ENCODE peak calls at places on chromosome 1, in six cellular contexts. R is IMR-90, O is colonic mucosa, U is psoas muscle, A is lower lobe of right lung, Q is OCI-LY7. W is an unnamed sample.

GRCh38 chr1:30981172-30981571 is 72.6 kb upstream of the SDC3 start:
- DNase-seq in R (no peak), O (no peak), U (no peak), A (no peak), Q (no peak), W (no peak)

GRCh38 chr1:95369985-95370670 is 136.1 kb downstream of the RWDD3 start:
- DNase-seq in R (no peak), O (no peak), U (no peak), A (no peak), Q (no peak), W (no peak)

GRCh38 chr1:217393901-217394300 is 237.0 kb downstream of the GPATCH2 start:
- DNase-seq in R (no peak), O (no peak), U (no peak), A (no peak), Q (no peak), W (no peak)

GRCh38 chr1:15618685-15619525 is 1.6 kb downstream of the DDI2 start:
- DNase-seq in R (peak), O (peak), U (no peak), A (no peak), Q (no peak), W (no peak)

GRCh38 chr1:159937014-159937750 is 8.2 kb downstream of the IGSF9 start:
- DNase-seq in R (no peak), O (peak), U (no peak), A (no peak), Q (peak), W (no peak)

GRCh38 chr1:115811140-115811828 is 29.6 kb downstream of the NHLH2 start:
- DNase-seq in R (no peak), O (peak), U (no peak), A (peak), Q (no peak), W (no peak)

GRCh38 chr1:145855426-145855948 is 3.4 kb downstream of the PIAS3 start:
- DNase-seq in R (no peak), O (no peak), U (no peak), A (no peak), Q (peak), W (no peak)

GRCh38 chr1:12097321-12097720 is 34.2 kb downstream of the TNFRSF8 start:
- DNase-seq in R (peak), O (no peak), U (no peak), A (no peak), Q (no peak), W (no peak)

GRCh38 chr1:50268049-50268448 is 155.2 kb downstream of the DMRTA2 start:
- DNase-seq in R (no peak), O (no peak), U (no peak), A (no peak), Q (peak), W (no peak)

GRCh38 chr1:56577859-56578663 is 1.3 kb downstream of the PLPP3 start:
- DNase-seq in R (peak), O (peak), U (peak), A (peak), Q (peak), W (peak)

GRCh38 chr1:53591924-53592323 is 132.7 kb downstream of the DMRTB1 start:
- DNase-seq in R (no peak), O (no peak), U (no peak), A (no peak), Q (no peak), W (no peak)

GRCh38 chr1:53592521-53592982 is 133.4 kb downstream of the DMRTB1 start:
- DNase-seq in R (peak), O (peak), U (no peak), A (peak), Q (peak), W (peak)

GRCh38 chr1:53592985-53593757 is 134.0 kb downstream of the DMRTB1 start:
- DNase-seq in R (no peak), O (no peak), U (no peak), A (no peak), Q (no peak), W (no peak)

GRCh38 chr1:53594391-53595180 is 135.4 kb downstream of the DMRTB1 start:
- DNase-seq in R (no peak), O (no peak), U (no peak), A (no peak), Q (no peak), W (no peak)

GRCh38 chr1:53593758-53594380 is 134.7 kb downstream of the DMRTB1 start:
- DNase-seq in R (no peak), O (no peak), U (no peak), A (peak), Q (no peak), W (no peak)
- TF ChIP-seq CTCF in R (peak), O (peak), U (peak), A (peak), Q (peak), W (peak)

GRCh38 chr1:43938892-43939587 is 5.4 kb downstream of the ARTN start:
- DNase-seq in R (no peak), O (no peak), U (peak), A (no peak), Q (no peak), W (no peak)

GRCh38 chr1:43938383-43938782 is 4.8 kb downstream of the ARTN start:
- DNase-seq in R (no peak), O (no peak), U (no peak), A (no peak), Q (no peak), W (no peak)

GRCh38 chr1:43936470-43937151 is 3.0 kb downstream of the ARTN start:
- DNase-seq in R (peak), O (peak), U (peak), A (peak), Q (no peak), W (no peak)

GRCh38 chr1:43935711-43936427 is 2.3 kb downstream of the ARTN start:
- DNase-seq in R (no peak), O (peak), U (no peak), A (no peak), Q (no peak), W (no peak)

DNA sequence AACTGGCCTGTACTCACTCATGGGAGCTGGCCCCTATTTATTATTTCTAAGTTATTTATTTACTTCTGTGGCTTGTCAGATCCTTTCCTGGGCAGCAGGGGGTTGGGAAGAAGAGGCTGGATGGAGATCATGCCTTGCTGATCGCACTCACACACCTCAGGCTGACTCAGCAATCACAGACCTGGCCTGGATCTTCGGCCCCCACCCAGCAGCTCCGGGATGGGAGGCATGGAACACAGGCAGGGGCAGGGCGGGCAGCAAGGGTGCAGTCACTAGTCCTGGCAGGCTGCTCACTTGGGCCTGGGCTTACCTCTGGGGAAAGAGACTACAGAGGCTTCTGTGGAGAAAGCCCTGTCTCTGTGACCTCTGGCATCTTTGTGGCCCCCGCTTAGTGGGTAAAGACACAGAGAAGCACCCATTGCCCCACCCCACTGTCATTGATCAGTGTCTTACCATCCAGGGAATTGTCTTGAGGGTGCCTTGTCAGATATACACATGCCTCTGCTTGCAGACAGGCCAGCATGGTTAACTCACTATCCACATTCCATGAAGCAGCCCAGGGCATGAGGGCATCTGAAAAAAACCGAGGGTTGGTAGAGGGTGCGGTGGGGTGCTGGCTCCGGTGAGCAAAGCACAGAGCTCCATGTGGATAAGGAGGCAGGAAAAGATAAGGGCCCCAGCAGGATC is 3.7 kb downstream of the ARTN start:
- DNase-seq in R (no peak), O (no peak), U (no peak), A (no peak), Q (no peak), W (no peak)
- H3K27ac ChIP-seq in R (no peak), O (no peak), U (no peak), A (no peak), Q (no peak), W (no peak)

DNA sequence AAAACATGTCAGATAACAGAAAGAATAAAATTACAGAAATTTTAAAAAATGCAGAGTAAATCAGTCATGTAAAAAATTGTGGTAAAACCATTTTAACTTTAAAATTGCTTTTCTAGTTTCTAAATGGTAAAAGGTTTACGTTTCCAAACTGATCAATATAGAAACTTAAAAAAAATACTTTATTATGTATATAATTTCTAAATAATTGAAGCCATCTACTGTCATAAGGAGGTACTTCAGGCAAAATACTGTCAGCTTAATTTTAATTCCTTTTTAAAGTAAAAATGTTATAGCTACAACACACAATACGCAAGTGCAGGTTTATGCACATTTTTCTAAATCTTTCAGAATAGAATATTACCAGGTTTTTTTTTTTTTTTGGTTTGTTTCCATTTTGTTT is 159.9 kb downstream of the HFM1 start:
- DNase-seq in R (no peak), O (no peak), U (no peak), A (no peak), Q (no peak), W (no peak)
- TF ChIP-seq CTCF in R (peak), O (no peak), U (no peak), A (no peak), Q (no peak), W (no peak)

DNA sequence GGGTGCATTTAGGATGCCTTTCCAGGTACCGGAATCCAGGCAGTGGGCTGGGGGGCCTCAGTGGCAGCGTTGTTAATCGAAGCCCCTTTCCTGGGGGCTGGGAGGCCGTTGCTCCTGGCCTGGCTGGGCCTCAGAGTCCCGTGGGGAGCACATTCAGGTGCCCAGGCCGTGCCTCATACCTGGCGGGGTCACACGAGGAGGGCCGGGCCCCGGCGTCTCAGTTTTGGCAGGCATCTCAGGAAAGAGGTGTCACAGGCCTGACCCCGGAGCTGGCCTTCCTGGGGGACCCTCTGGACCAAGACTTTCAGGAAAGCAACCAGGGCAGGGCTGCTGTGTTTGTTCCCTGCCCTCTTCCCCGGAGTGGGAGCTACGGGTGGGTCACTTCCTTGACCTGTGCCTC is 4.1 kb downstream of the NBL1 start:
- DNase-seq in R (no peak), O (no peak), U (no peak), A (no peak), Q (no peak), W (no peak)
- H3K27ac ChIP-seq in R (no peak), O (peak), U (peak), A (peak), Q (no peak), W (no peak)

GRCh38 chr1:29456685-29457084 is 220.4 kb downstream of the PTPRU start:
- DNase-seq in R (no peak), O (no peak), U (no peak), A (no peak), Q (no peak), W (no peak)

GRCh38 chr1:29460211-29460610 is 223.9 kb downstream of the PTPRU start:
- DNase-seq in R (no peak), O (no peak), U (no peak), A (no peak), Q (no peak), W (no peak)

GRCh38 chr1:29457496-29458368 is 221.4 kb downstream of the PTPRU start:
- DNase-seq in R (no peak), O (no peak), U (no peak), A (no peak), Q (no peak), W (no peak)

GRCh38 chr1:29459551-29459945 is 223.2 kb downstream of the PTPRU start:
- DNase-seq in R (no peak), O (no peak), U (no peak), A (no peak), Q (no peak), W (no peak)

GRCh38 chr1:29458737-29459550 is 222.6 kb downstream of the PTPRU start:
- DNase-seq in R (no peak), O (no peak), U (no peak), A (no peak), Q (no peak), W (no peak)
- TF ChIP-seq CTCF in R (no peak), O (no peak), U (no peak), A (no peak), Q (no peak), W (no peak)

GRCh38 chr1:212752256-212752933 is 39.2 kb downstream of the NSL1 start:
- DNase-seq in R (peak), O (no peak), U (no peak), A (no peak), Q (peak), W (no peak)
- H3K27ac ChIP-seq in R (no peak), O (no peak), U (no peak), A (no peak), Q (peak), W (no peak)

DNA sequence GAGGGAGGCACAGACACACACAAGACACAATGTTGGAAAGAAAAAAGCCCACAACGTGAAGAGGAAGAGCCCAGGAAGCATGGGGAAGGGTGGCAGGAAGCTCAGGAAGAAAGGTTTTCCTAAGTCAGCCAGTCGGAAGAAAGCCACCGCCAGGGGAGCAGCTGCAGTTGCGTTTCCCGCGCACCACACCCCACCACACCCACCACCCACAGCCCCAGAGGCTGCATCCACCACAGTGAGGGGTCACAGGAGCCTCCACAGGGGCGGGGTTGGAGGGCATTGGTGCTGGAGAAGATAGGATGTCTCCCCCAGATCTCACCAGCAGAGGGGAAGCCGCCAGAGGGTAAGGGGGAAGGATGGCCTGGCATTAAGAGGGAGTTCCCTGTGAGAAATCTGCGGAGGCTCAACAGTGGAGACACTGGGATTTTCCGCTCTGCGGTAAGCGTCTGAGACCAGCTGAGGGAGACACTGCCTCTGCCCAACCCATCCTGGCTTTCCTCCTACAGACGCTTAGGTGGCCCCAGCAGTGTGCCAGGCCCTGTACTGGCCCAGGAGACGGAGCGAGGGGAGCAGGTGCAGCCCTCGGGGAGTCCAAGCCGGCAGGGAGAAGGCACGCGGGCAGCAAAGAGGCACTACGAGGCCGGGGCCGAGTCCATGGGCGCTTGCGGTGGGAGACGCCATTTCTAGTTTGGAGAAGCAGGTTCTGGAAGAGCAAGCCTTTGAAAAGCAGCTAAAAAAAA is 19.8 kb downstream of the PGLYRP3 start:
- DNase-seq in R (no peak), O (no peak), U (no peak), A (no peak), Q (no peak), W (no peak)
- TF ChIP-seq CTCF in R (no peak), O (no peak), U (no peak), A (no peak), Q (no peak), W (no peak)

DNA sequence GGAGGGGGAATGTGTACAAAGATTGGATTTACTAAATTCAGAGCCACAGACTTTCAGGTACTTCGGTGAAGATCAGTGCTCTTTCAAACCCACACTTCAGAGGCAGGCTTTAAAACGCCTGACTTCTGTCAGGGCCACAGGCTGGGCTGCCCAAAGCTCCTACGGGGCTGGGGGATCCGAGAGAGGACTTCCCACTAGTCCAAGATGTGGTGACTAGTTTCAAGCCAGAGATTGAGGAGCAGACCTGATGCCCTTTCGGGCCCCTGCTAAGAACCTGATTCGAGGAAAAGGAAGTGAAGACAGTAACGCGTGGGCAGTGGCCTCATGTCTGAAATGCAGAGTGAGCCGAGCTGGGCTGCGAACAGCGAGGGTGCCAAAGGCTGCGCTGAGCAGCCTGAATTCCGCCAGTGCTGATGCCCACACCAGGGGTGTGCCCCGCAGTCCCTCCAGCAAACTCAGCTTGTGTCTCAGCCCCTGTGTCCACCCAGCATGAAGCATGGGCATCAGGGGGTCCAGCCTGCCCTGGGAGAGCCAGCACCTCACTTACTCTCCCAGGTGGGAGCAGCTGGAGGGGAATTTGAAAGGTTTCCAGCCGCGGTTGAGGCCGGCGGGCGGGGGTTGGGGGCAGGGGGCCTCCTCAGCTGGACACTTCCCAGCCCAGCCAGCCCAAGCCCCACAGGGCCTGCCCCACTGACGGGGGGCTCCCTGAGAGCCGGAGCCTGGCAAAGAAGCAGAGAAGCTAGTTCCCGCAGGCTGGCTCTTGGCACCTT is 36.3 kb downstream of the KIAA1614 start:
- DNase-seq in R (no peak), O (no peak), U (no peak), A (no peak), Q (no peak), W (no peak)
- H3K27ac ChIP-seq in R (no peak), O (no peak), U (no peak), A (peak), Q (no peak), W (no peak)